ENCODE peak calls at places on chromosomes 5 and 9, in five cellular contexts. One of them, this sample, is unnamed.
A peak's percentile ranks its signal among the peaks of the same experiment; 100 is the strongest.

GRCh38 chr5:61202213-61202612 is 39.9 kb upstream of the SMIM15 start:
- DNase-seq in germinal center: no peak
- DNase-seq in NCI-H1092: no peak
- DNase-seq in SW 1271: no peak
- DNase-seq in ovary: no peak
- DNase-seq in this sample: no peak

GRCh38 chr9:116103976-116104820 is 49.4 kb upstream of the PAPPA start:
- DNase-seq in germinal center: no peak
- DNase-seq in NCI-H1092: no peak
- DNase-seq in SW 1271: no peak
- DNase-seq in ovary: no peak
- DNase-seq in this sample: no peak

GRCh38 chr5:135031146-135031812 is 2.7 kb downstream of the PITX1 start:
- DNase-seq in germinal center: no peak
- DNase-seq in NCI-H1092: no peak
- DNase-seq in SW 1271: no peak
- DNase-seq in ovary: no peak
- DNase-seq in this sample: no peak

GRCh38 chr5:138664276-138664943 is 88.8 kb upstream of the CTNNA1 start:
- DNase-seq in germinal center: no peak
- DNase-seq in NCI-H1092: no peak
- DNase-seq in SW 1271: no peak
- DNase-seq in ovary: no peak
- DNase-seq in this sample: no peak

GRCh38 chr5:125205604-125206221 is 459.3 kb upstream of the ZNF608 start:
- DNase-seq in germinal center: no peak
- DNase-seq in NCI-H1092: no peak
- DNase-seq in SW 1271: no peak
- DNase-seq in ovary: no peak
- DNase-seq in this sample: no peak

GRCh38 chr9:14272924-14273528 is 40.9 kb downstream of the NFIB start:
- DNase-seq in germinal center: no peak
- DNase-seq in NCI-H1092: no peak
- DNase-seq in SW 1271: no peak
- DNase-seq in ovary: no peak
- DNase-seq in this sample: no peak

GRCh38 chr9:88998911-88999310 is 7.6 kb downstream of the S1PR3 start:
- DNase-seq in germinal center: no peak
- DNase-seq in NCI-H1092: no peak
- DNase-seq in SW 1271: no peak
- DNase-seq in ovary: peak; percentile 58
- DNase-seq in this sample: no peak

GRCh38 chr9:13358128-13358527 is 78.6 kb upstream of the MPDZ start:
- DNase-seq in germinal center: no peak
- DNase-seq in NCI-H1092: no peak
- DNase-seq in SW 1271: no peak
- DNase-seq in ovary: no peak
- DNase-seq in this sample: no peak

GRCh38 chr9:99259231-99259918 is 37.3 kb downstream of the SEC61B start:
- DNase-seq in germinal center: peak; percentile 16
- DNase-seq in NCI-H1092: peak; percentile 59
- DNase-seq in SW 1271: no peak
- DNase-seq in ovary: peak; percentile 82
- DNase-seq in this sample: peak; percentile 32

GRCh38 chr5:131441184-131441583 is 177.3 kb downstream of the CDC42SE2 start:
- DNase-seq in germinal center: no peak
- DNase-seq in NCI-H1092: no peak
- DNase-seq in SW 1271: no peak
- DNase-seq in ovary: no peak
- DNase-seq in this sample: no peak

GRCh38 chr9:89402695-89403427 is 84.6 kb downstream of the SECISBP2 start:
- DNase-seq in germinal center: no peak
- DNase-seq in NCI-H1092: no peak
- DNase-seq in SW 1271: no peak
- DNase-seq in ovary: no peak
- DNase-seq in this sample: no peak

GRCh38 chr5:39284552-39284951 is 65.2 kb upstream of the FYB1 start:
- DNase-seq in germinal center: no peak
- DNase-seq in NCI-H1092: no peak
- DNase-seq in SW 1271: no peak
- DNase-seq in ovary: no peak
- DNase-seq in this sample: no peak

GRCh38 chr9:132242621-132243155 is 80.8 kb downstream of the NTNG2 start:
- DNase-seq in germinal center: no peak
- DNase-seq in NCI-H1092: no peak
- DNase-seq in SW 1271: no peak
- DNase-seq in ovary: no peak
- DNase-seq in this sample: no peak

GRCh38 chr9:6072442-6072841 is 57.0 kb upstream of the RANBP6 start:
- DNase-seq in germinal center: no peak
- DNase-seq in NCI-H1092: no peak
- DNase-seq in SW 1271: no peak
- DNase-seq in ovary: no peak
- DNase-seq in this sample: no peak

GRCh38 chr5:40955313-40955712 is 46.0 kb downstream of the C7 start:
- DNase-seq in germinal center: no peak
- DNase-seq in NCI-H1092: no peak
- DNase-seq in SW 1271: no peak
- DNase-seq in ovary: no peak
- DNase-seq in this sample: no peak

GRCh38 chr9:14031015-14031414 is 282.9 kb downstream of the NFIB start:
- DNase-seq in germinal center: no peak
- DNase-seq in NCI-H1092: no peak
- DNase-seq in SW 1271: no peak
- DNase-seq in ovary: peak; percentile 50
- DNase-seq in this sample: no peak

GRCh38 chr5:178306430-178307225 is 74.0 kb upstream of the PHYKPL start:
- DNase-seq in germinal center: no peak
- DNase-seq in NCI-H1092: no peak
- DNase-seq in SW 1271: no peak
- DNase-seq in ovary: no peak
- DNase-seq in this sample: no peak

GRCh38 chr9:93712896-93713295 is 136.5 kb downstream of the PHF2 start:
- DNase-seq in germinal center: no peak
- DNase-seq in NCI-H1092: no peak
- DNase-seq in SW 1271: no peak
- DNase-seq in ovary: no peak
- DNase-seq in this sample: no peak

GRCh38 chr9:27368317-27368985 is 71.5 kb upstream of the EQTN start:
- DNase-seq in germinal center: no peak
- DNase-seq in NCI-H1092: no peak
- DNase-seq in SW 1271: no peak
- DNase-seq in ovary: peak; percentile 49
- DNase-seq in this sample: no peak

GRCh38 chr5:135700731-135701130 is 121.9 kb upstream of the CXCL14 start:
- DNase-seq in germinal center: no peak
- DNase-seq in NCI-H1092: no peak
- DNase-seq in SW 1271: no peak
- DNase-seq in ovary: no peak
- DNase-seq in this sample: no peak

GRCh38 chr5:160262151-160262550 is 32.8 kb downstream of the FABP6 start:
- DNase-seq in germinal center: no peak
- DNase-seq in NCI-H1092: no peak
- DNase-seq in SW 1271: no peak
- DNase-seq in ovary: no peak
- DNase-seq in this sample: no peak

GRCh38 chr5:138967806-138968448 is 92.8 kb upstream of the LRRTM2 start:
- DNase-seq in germinal center: no peak
- DNase-seq in NCI-H1092: peak; percentile 70
- DNase-seq in SW 1271: no peak
- DNase-seq in ovary: no peak
- DNase-seq in this sample: no peak

GRCh38 chr9:127858041-127858512 is 3.6 kb upstream of the ENG start:
- DNase-seq in germinal center: no peak
- DNase-seq in NCI-H1092: peak; percentile 71
- DNase-seq in SW 1271: no peak
- DNase-seq in ovary: peak; percentile 70
- DNase-seq in this sample: no peak

GRCh38 chr9:121884057-121884512 is 209.0 kb downstream of the TTLL11 start:
- DNase-seq in germinal center: no peak
- DNase-seq in NCI-H1092: peak; percentile 72
- DNase-seq in SW 1271: no peak
- DNase-seq in ovary: no peak
- DNase-seq in this sample: no peak

GRCh38 chr5:179311091-179311470 is 34.2 kb downstream of the ADAMTS2 start:
- DNase-seq in germinal center: no peak
- DNase-seq in NCI-H1092: no peak
- DNase-seq in SW 1271: no peak
- DNase-seq in ovary: peak; percentile 21
- DNase-seq in this sample: no peak

GRCh38 chr5:156559955-156560354 is 233.0 kb downstream of the SGCD start:
- DNase-seq in germinal center: no peak
- DNase-seq in NCI-H1092: no peak
- DNase-seq in SW 1271: no peak
- DNase-seq in ovary: no peak
- DNase-seq in this sample: no peak

GRCh38 chr5:17805426-17805825 is 171.2 kb downstream of the TAF11L14 start:
- DNase-seq in germinal center: no peak
- DNase-seq in NCI-H1092: no peak
- DNase-seq in SW 1271: no peak
- DNase-seq in ovary: no peak
- DNase-seq in this sample: no peak

GRCh38 chr9:127098916-127099315 is 23.5 kb downstream of the ANGPTL2 start:
- DNase-seq in germinal center: no peak
- DNase-seq in NCI-H1092: no peak
- DNase-seq in SW 1271: no peak
- DNase-seq in ovary: no peak
- DNase-seq in this sample: no peak

GRCh38 chr9:37997636-37998374 is 71.2 kb downstream of the SHB start:
- DNase-seq in germinal center: no peak
- DNase-seq in NCI-H1092: no peak
- DNase-seq in SW 1271: no peak
- DNase-seq in ovary: no peak
- DNase-seq in this sample: no peak

GRCh38 chr5:129664336-129664937 is 83.5 kb upstream of the MINAR2 start:
- DNase-seq in germinal center: peak; percentile 4
- DNase-seq in NCI-H1092: no peak
- DNase-seq in SW 1271: peak; percentile 56
- DNase-seq in ovary: no peak
- DNase-seq in this sample: peak; percentile 13

GRCh38 chr5:176413255-176413565 is 3.1 kb downstream of the CLTB start:
- DNase-seq in germinal center: no peak
- DNase-seq in NCI-H1092: no peak
- DNase-seq in SW 1271: no peak
- DNase-seq in ovary: no peak
- DNase-seq in this sample: no peak

GRCh38 chr5:173670130-173670591 is 53.7 kb upstream of the BOD1 start:
- DNase-seq in germinal center: no peak
- DNase-seq in NCI-H1092: no peak
- DNase-seq in SW 1271: no peak
- DNase-seq in ovary: no peak
- DNase-seq in this sample: no peak

GRCh38 chr5:158952951-158953350 is 146.8 kb downstream of the EBF1 start:
- DNase-seq in germinal center: no peak
- DNase-seq in NCI-H1092: no peak
- DNase-seq in SW 1271: no peak
- DNase-seq in ovary: no peak
- DNase-seq in this sample: no peak

GRCh38 chr5:62718368-62718767 is 139.7 kb downstream of the LRRC70 start:
- DNase-seq in germinal center: no peak
- DNase-seq in NCI-H1092: no peak
- DNase-seq in SW 1271: no peak
- DNase-seq in ovary: no peak
- DNase-seq in this sample: no peak

GRCh38 chr9:93100265-93100636 is 4.2 kb downstream of the CARD19 start:
- DNase-seq in germinal center: no peak
- DNase-seq in NCI-H1092: no peak
- DNase-seq in SW 1271: no peak
- DNase-seq in ovary: no peak
- DNase-seq in this sample: no peak

GRCh38 chr9:15642369-15642962 is 89.6 kb downstream of the CCDC171 start:
- DNase-seq in germinal center: peak; percentile 24
- DNase-seq in NCI-H1092: peak; percentile 50
- DNase-seq in SW 1271: peak; percentile 3
- DNase-seq in ovary: no peak
- DNase-seq in this sample: no peak

This sample was measured in T-cell.